ENCODE peak calls at places on chromosomes 2 and 18, in six cellular contexts. G is brain microvascular endothelial cell, X is heart right ventricle, F is fibroblast of mammary gland, Z is colonic mucosa, V is sigmoid colon. O is an unnamed sample.

GRCh38 chr2:216406861-216407260 is 5.4 kb upstream of the SMARCAL1 start:
- DNase-seq in X (no peak), V (no peak), G (no peak), Z (no peak), F (no peak), O (no peak)

GRCh38 chr2:171745141-171745540 is 57.9 kb downstream of the DYNC1I2 start:
- DNase-seq in V (no peak), F (no peak), G (no peak), X (no peak), Z (no peak), O (no peak)

GRCh38 chr2:82795446-82795845 is 1663.6 kb downstream of the SUCLG1 start:
- DNase-seq in F (peak), V (no peak), X (no peak), G (peak), Z (no peak), O (peak)

GRCh38 chr2:157173740-157174184 is 83.7 kb upstream of the GALNT5 start:
- DNase-seq in G (peak), V (no peak), X (no peak), Z (no peak), F (peak), O (peak)

GRCh38 chr2:233435436-233436190 is 81.3 kb downstream of the DGKD start:
- DNase-seq in V (peak), X (no peak), F (no peak), G (no peak), Z (no peak), O (no peak)

GRCh38 chr2:11822746-11823411 is 76.4 kb downstream of the LPIN1 start:
- DNase-seq in G (no peak), V (no peak), F (no peak), Z (peak), X (no peak), O (no peak)

GRCh38 chr2:64837116-64837704 is 152.0 kb upstream of the SLC1A4 start:
- DNase-seq in X (no peak), V (no peak), Z (no peak), G (no peak), F (peak), O (peak)

GRCh38 chr2:149160701-149161217 is 122.3 kb downstream of the LYPD6B start:
- DNase-seq in Z (no peak), V (no peak), F (no peak), G (no peak), X (no peak), O (no peak)

GRCh38 chr2:197877038-197877437 is 72.6 kb downstream of the PLCL1 start:
- DNase-seq in X (no peak), V (no peak), F (no peak), Z (no peak), G (no peak), O (no peak)

GRCh38 chr2:54471221-54471711 is 15.1 kb downstream of the SPTBN1 start:
- DNase-seq in Z (no peak), V (no peak), X (no peak), G (peak), F (peak), O (peak)

GRCh38 chr2:135152361-135152760 is 100.3 kb downstream of the RAB3GAP1 start:
- DNase-seq in Z (no peak), F (no peak), X (no peak), G (no peak), V (no peak), O (no peak)

GRCh38 chr2:47043142-47043890 is 111.8 kb downstream of the STPG4 start:
- DNase-seq in G (peak), V (peak), Z (no peak), F (peak), X (peak), O (peak)

GRCh38 chr2:48854681-48855080 is 99.2 kb upstream of the LHCGR start:
- DNase-seq in F (no peak), G (no peak), Z (no peak), V (no peak), X (no peak), O (no peak)

GRCh38 chr2:215535726-215536125 is 99.9 kb upstream of the FN1 start:
- DNase-seq in G (no peak), F (peak), V (no peak), Z (no peak), X (no peak), O (peak)

GRCh38 chr2:98479959-98480524 is 35.4 kb downstream of the INPP4A start:
- DNase-seq in F (peak), Z (no peak), V (peak), X (peak), G (no peak), O (peak)

GRCh38 chr18:35045121-35045520 is 3.9 kb downstream of the MAPRE2 start:
- DNase-seq in X (no peak), G (no peak), Z (no peak), V (no peak), F (peak), O (peak)

GRCh38 chr2:72793798-72794447 is 31.9 kb downstream of the EXOC6B start:
- DNase-seq in G (peak), Z (no peak), X (no peak), V (no peak), F (peak), O (peak)
- H3K4me3 ChIP-seq in G (no peak), Z (no peak), X (no peak), V (no peak), F (no peak), O (no peak)

DNA sequence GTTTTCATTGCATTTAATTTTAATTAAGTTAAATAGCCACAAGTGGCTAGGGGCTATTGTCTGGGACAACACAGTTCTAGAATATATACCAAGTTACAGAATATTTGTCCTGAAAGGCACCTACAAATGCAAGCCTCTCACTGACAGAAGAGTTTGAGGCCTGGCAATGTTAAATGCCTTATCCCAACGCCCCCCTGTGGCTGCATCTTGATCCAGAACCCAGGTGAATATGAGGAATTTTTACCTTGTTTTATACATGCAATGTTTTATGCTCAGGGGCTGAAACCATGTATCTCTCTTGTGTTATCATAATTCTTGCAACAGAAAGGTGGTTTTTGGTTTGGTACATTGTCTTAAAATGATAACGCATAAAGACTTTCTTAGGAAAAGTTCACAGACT is 71.8 kb upstream of the SEC11C start:
- DNase-seq in V (no peak), G (peak), Z (peak), X (no peak), F (peak), O (peak)
- TF ChIP-seq CTCF in V (no peak), G (peak), Z (no peak), X (peak), F (peak), O (peak)

GRCh38 chr18:74796928-74797576 is 199.4 kb downstream of the ZNF407 start:
- DNase-seq in V (no peak), Z (no peak), X (no peak), F (peak), G (no peak), O (peak)

GRCh38 chr18:74793746-74794145 is 196.1 kb downstream of the ZNF407 start:
- DNase-seq in G (no peak), F (no peak), Z (no peak), X (no peak), V (no peak), O (no peak)

GRCh38 chr18:74795766-74796165 is 198.1 kb downstream of the ZNF407 start:
- DNase-seq in V (no peak), F (no peak), G (no peak), Z (no peak), X (no peak), O (no peak)

GRCh38 chr18:74800098-74800497 is 202.4 kb downstream of the ZNF407 start:
- DNase-seq in Z (no peak), G (no peak), F (no peak), V (no peak), X (no peak), O (no peak)

DNA sequence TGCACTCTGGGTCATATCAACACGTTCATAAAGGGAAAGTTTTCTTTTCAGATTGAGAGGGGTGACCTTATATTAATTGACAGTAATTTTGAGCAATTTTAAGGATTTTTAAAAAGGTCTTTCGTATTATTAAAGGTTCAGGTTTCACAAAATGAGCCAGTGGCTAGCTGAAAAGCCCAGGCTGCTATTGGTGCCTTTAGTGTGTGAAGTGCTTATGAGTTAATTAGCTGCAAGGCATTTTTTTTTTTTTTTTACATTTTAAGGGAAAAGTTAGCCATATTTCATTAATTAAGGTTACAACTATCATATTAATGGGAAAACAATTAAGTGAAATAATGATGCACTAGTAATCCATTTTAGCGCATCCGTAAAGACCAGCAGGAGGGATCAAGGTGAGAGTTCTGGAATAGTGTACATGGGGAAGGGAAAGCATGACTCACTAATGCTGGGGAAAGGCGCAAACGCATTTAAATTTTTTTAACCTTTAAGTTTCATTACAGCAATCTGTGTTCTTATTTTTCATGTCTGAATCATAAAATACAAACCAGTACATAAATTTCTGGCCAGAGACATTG is 200.0 kb downstream of the ZNF407 start:
- DNase-seq in X (no peak), Z (no peak), V (no peak), G (no peak), F (peak), O (no peak)
- H3K4me3 ChIP-seq in X (no peak), Z (no peak), V (no peak), G (no peak), F (no peak), O (no peak)

DNA sequence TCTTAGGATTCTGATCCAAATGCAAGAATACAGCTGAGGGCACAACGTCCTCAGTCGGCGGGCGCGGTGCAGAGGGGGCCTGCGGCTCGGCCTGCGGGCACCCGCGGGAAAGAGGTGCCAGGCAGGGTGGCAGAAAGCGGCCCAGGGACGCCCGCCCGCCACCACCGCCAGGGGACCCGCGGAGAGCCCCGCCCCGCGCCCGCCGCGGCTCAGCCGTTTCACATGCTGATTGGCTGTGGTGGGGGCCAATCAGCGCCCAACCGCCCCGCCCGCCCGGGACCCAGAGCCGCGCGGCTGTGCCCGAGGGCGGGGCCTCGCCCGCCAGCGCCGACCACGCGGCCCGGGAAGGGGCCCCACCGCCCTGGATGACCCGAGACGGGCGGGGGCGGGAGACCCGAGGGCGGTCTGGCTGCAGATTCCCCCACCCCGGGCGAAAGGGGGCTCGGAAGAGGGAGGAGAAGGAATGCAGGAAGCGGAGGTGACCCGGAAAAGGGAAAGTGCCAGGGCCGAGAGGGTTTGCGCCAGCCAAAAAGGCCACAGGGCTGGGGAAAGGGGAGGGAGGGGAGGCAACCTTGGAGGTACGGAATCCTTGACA is 8.0 kb downstream of the IRS1 start:
- DNase-seq in G (peak), V (peak), X (peak), Z (peak), F (peak), O (peak)
- TF ChIP-seq CTCF in G (peak), V (peak), X (peak), Z (peak), F (no peak), O (peak)

DNA sequence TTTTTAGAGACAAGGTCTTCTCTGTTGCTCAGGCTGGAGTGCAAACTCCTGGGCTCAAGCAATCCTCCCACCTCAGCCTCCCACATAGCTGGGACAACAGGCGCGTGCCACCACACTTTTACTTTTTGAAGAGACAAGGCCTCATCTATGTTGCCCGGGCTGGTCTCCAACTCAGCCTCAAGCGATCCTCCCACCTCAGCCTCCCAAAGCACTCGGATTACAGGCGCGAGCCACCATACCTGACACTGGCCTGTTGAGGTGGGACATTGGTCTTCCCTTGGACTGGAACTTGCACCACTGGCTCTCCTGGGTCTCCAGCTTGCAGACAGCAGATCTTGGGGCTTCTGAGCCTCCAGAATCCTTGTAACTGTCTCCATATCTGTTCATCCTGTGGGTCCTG is 75.6 kb downstream of the NDUFA10 start:
- DNase-seq in Z (no peak), F (no peak), X (no peak), V (peak), G (no peak), O (no peak)
- H3K4me3 ChIP-seq in Z (no peak), F (no peak), X (no peak), V (no peak), G (no peak), O (no peak)

GRCh38 chr2:78999410-78999809 is 26.1 kb upstream of the REG3G start:
- DNase-seq in G (no peak), F (peak), X (no peak), Z (no peak), V (no peak), O (peak)
- TF ChIP-seq CTCF in G (peak), F (peak), X (peak), Z (peak), V (no peak), O (peak)

GRCh38 chr18:49728542-49728941 is 84.8 kb downstream of the ACAA2 start:
- DNase-seq in X (peak), Z (peak), F (peak), V (no peak), G (peak), O (peak)

GRCh38 chr18:49727816-49728215 is 85.5 kb downstream of the ACAA2 start:
- DNase-seq in Z (no peak), X (no peak), V (no peak), G (no peak), F (no peak), O (no peak)

GRCh38 chr18:49723648-49724180 is 89.6 kb downstream of the ACAA2 start:
- DNase-seq in G (peak), Z (peak), F (peak), X (no peak), V (no peak), O (peak)

GRCh38 chr18:49726564-49726963 is 86.8 kb downstream of the ACAA2 start:
- DNase-seq in Z (no peak), X (no peak), F (no peak), G (no peak), V (no peak), O (no peak)

DNA sequence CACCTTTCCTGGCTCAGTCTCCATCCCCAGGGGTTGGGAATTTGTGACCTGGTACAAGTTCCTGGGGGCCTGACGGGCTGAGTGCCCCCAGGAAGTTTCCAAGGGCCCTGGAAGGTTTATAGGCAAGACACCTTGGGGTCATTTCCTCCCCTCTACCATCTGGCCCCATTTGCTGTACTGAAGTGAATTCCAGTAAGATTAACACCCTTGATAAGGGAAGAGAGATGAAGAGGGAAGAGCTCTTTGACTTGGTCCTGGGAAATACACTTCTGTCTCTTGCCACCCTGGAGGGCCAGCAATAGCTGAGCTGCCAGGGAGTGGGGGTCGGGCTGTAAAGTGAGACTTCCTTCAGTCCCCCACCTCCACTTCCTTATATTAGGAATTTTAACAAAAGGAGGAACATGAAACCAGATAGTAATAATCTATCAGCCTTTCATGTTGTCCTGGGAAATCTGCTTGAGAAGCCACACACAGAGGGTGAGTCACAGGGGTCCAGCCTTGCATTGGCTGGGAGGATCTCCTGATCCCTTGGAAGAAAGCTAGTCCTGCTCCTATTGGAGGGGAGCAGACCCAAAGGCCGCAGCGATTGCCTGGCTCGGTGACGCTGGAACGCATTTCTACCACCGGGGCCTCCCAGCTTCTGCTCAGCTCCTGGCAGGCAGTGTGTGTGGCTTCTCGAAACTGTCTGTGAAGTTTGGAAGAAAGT is 87.4 kb downstream of the ACAA2 start:
- DNase-seq in Z (no peak), F (peak), G (peak), X (peak), V (peak), O (peak)
- H3K4me3 ChIP-seq in Z (no peak), F (no peak), G (no peak), X (no peak), V (no peak), O (no peak)

GRCh38 chr2:109457811-109458210 is 156.0 kb downstream of the SEPTIN10 start:
- DNase-seq in Z (no peak), F (no peak), G (no peak), V (peak), X (no peak), O (no peak)
- TF ChIP-seq CTCF in Z (no peak), F (no peak), G (peak), V (no peak), X (no peak), O (no peak)

DNA sequence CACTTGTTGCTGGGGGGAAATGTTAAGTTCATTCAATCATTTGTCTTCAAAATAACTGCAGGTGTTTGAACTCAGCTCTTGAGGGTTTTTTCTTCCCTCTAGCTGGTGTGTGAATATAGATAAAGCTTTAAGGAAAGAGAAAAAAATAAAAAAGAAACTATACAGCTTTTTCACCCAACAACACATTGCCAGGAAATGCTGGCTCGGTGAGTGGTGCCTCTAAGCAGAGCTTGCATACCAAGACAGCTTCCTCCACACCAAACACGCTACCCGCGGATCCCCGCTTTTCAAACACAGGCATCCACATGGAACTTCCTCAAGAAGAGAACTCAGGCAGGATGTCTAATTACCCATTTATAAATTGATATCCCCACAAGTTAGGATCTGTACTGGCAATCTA is 69.8 kb upstream of the TANK start:
- DNase-seq in G (peak), X (no peak), Z (no peak), F (no peak), V (no peak), O (peak)
- H3K4me3 ChIP-seq in G (no peak), X (no peak), Z (no peak), F (no peak), V (no peak), O (no peak)

DNA sequence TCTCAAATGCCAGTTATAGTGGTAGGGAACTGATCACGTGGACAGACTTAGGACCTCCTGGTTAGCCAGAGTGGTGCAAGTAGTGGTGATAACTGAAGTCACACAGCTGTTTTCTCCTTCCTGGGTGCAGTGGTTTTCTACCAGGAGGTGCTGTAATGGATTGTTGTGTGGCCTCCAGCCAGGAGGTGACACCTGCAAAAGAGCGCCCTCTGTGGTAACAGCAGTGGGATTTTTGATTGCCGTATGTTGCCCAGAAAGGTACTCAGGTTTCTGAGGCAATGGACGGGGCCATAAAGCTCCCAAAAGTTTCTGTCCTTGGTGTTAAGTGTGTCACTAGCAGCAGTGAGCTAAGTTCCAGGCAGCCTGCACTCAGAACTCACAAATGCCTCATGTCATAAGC is 1358.1 kb upstream of the DDX18 start:
- DNase-seq in V (no peak), Z (no peak), X (no peak), G (no peak), F (no peak), O (no peak)
- TF ChIP-seq CTCF in V (no peak), Z (no peak), X (no peak), G (no peak), F (no peak), O (no peak)